ENCODE peak calls at places on chromosomes 7 and 10, in four cellular contexts. P, D, G and H are unnamed samples.

GRCh38 chr10:120949511-120950102 is 98.4 kb downstream of the WDR11 start:
- DNase-seq in G (no peak), D (no peak), P (no peak), H (no peak)

GRCh38 chr10:81026597-81026996 is 488.9 kb downstream of the SH2D4B start:
- DNase-seq in P (no peak), G (no peak), D (no peak), H (no peak)

GRCh38 chr7:150380463-150380862 is 1.3 kb downstream of the ZNF775 start:
- DNase-seq in G (no peak), P (no peak), D (no peak), H (peak; percentile 58)

GRCh38 chr7:26182283-26182682 is 18.3 kb downstream of the HNRNPA2B1 start:
- DNase-seq in D (no peak), P (no peak), G (peak; percentile 14), H (no peak)

GRCh38 chr10:98403812-98404504 is 11.0 kb downstream of the PYROXD2 start:
- DNase-seq in D (no peak), P (no peak), G (no peak), H (no peak)

GRCh38 chr7:27159278-27160146 is 3.0 kb upstream of the HOXA7 start:
- DNase-seq in P (no peak), G (no peak), D (no peak), H (no peak)

GRCh38 chr10:126647116-126647515 is 23.4 kb downstream of the C10orf90 start:
- DNase-seq in D (no peak), P (no peak), G (no peak), H (no peak)

GRCh38 chr10:101780818-101781654 is 2.2 kb downstream of the NPM3 start:
- DNase-seq in D (peak; percentile 25), G (peak; percentile 48), P (peak; percentile 76), H (peak; percentile 75)

GRCh38 chr7:155299539-155300202 is 2.0 kb downstream of the INSIG1 start:
- DNase-seq in D (no peak), P (no peak), G (no peak), H (no peak)

GRCh38 chr7:48718731-48719387 is 205.5 kb upstream of the CDC14C start:
- DNase-seq in D (no peak), G (no peak), P (no peak), H (no peak)

GRCh38 chr10:98424308-98425254 is 9.6 kb upstream of the PYROXD2 start:
- DNase-seq in P (no peak), G (no peak), D (no peak), H (no peak)

GRCh38 chr10:92239600-92240288 is 51.1 kb downstream of the CPEB3 start:
- DNase-seq in G (peak; percentile 15), D (no peak), P (no peak), H (peak; percentile 40)

GRCh38 chr7:143416565-143417149 is 8.0 kb upstream of the EPHA1 start:
- DNase-seq in G (no peak), P (peak; percentile 78), D (no peak), H (no peak)

GRCh38 chr7:98458090-98458875 is 57.4 kb upstream of the BAIAP2L1 start:
- DNase-seq in D (no peak), G (no peak), P (peak; percentile 78), H (no peak)

GRCh38 chr10:96851281-96851680 is 19.2 kb downstream of the LCOR start:
- DNase-seq in G (no peak), D (no peak), P (no peak), H (no peak)

GRCh38 chr10:132941640-132942051 is 724 bp downstream of the CFAP46 start:
- DNase-seq in D (no peak), G (no peak), P (no peak), H (no peak)

GRCh38 chr7:154503962-154504550 is 451.9 kb downstream of the DPP6 start:
- DNase-seq in G (no peak), P (peak; percentile 62), D (no peak), H (no peak)

GRCh38 chr7:107744345-107744750 is 406 bp downstream of the CBLL1 start:
- DNase-seq in G (no peak), D (no peak), P (no peak), H (no peak)

GRCh38 chr7:96314402-96315108 is 7.3 kb downstream of the SLC25A13 start:
- DNase-seq in G (no peak), P (no peak), D (no peak), H (no peak)

GRCh38 chr10:50470798-50471582 is 152.8 kb downstream of the SGMS1 start:
- DNase-seq in D (no peak), G (no peak), P (no peak), H (no peak)

GRCh38 chr10:89915970-89916369 is 214.6 kb downstream of the KIF20B start:
- DNase-seq in G (no peak), P (no peak), D (no peak), H (no peak)

GRCh38 chr7:128168667-128169210 is 72.3 kb upstream of the LEP start:
- DNase-seq in D (no peak), P (peak; percentile 86), G (no peak), H (no peak)

GRCh38 chr10:34666008-34666700 is 148.9 kb downstream of the PARD3 start:
- DNase-seq in P (peak; percentile 41), G (no peak), D (peak; percentile 53), H (no peak)

GRCh38 chr7:48108959-48109847 is 20.1 kb downstream of the UPP1 start:
- DNase-seq in D (no peak), G (no peak), P (no peak), H (no peak)

GRCh38 chr7:18495412-18496335 is at the start of gene HDAC9:
- DNase-seq in P (no peak), G (no peak), D (peak; percentile 56), H (no peak)

GRCh38 chr10:59823751-59824150 is 70.5 kb upstream of the MRLN start:
- DNase-seq in P (no peak), G (no peak), D (no peak), H (no peak)

GRCh38 chr10:113897693-113898618 is 43.5 kb downstream of the NHLRC2 start:
- DNase-seq in G (no peak), P (no peak), D (no peak), H (no peak)

GRCh38 chr7:36011588-36011965 is 141.5 kb upstream of the EEPD1 start:
- DNase-seq in D (no peak), P (no peak), G (no peak), H (no peak)

GRCh38 chr10:118047363-118047719 is 600 bp upstream of the RAB11FIP2 start:
- DNase-seq in D (no peak), G (no peak), P (peak; percentile 8), H (no peak)

GRCh38 chr10:118042827-118043242 is 3.9 kb downstream of the RAB11FIP2 start:
- DNase-seq in G (no peak), P (no peak), D (no peak), H (no peak)

GRCh38 chr10:118046491-118047362 is at the start of gene RAB11FIP2:
- DNase-seq in D (peak; percentile 33), G (peak; percentile 67), P (peak; percentile 89), H (peak; percentile 86)

GRCh38 chr10:118045154-118045841 is 1.4 kb downstream of the RAB11FIP2 start:
- DNase-seq in P (no peak), D (no peak), G (no peak), H (no peak)

DNA sequence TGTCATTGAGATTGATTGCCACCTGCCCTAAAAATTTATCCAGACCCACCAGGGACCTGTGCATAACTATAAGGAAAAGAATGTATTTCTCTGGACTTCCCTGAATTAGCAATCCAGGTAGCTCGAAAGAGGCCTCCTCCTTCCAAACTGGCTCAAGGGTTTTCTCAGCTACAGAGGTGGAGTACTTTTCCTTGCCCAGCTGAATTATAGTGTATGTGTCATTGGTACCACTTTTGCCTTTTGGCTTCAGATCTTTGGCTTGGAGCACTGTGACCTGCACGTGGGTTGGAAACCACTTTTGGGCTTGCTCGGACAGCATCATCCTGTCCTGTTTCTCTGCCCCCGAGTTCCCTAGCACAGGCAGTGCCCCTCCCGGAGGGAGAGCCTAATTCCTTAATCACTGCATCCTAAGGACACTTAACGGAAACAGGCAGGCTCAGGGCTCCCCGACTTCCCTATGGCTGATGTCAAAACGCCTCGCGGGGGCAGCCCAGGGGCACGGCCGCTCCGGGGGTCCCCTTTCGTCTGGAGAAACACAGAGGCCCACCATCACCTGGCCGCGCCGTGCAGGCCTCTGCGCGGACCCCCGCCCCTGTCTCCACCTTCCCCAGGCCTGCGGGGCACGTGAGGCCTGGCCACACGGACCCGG is 775 bp downstream of the RAB11FIP2 start:
- DNase-seq in G (no peak), P (no peak), D (peak; percentile 4), H (no peak)
- TF ChIP-seq SPI1 in G (no peak), P (no peak), D (no peak), H (no peak)

GRCh38 chr10:61280303-61280702 is 172.9 kb downstream of the TMEM26 start:
- DNase-seq in G (no peak), D (no peak), P (no peak), H (no peak)
- TF ChIP-seq SPI1 in G (no peak), D (no peak), P (peak; percentile 43), H (no peak)

DNA sequence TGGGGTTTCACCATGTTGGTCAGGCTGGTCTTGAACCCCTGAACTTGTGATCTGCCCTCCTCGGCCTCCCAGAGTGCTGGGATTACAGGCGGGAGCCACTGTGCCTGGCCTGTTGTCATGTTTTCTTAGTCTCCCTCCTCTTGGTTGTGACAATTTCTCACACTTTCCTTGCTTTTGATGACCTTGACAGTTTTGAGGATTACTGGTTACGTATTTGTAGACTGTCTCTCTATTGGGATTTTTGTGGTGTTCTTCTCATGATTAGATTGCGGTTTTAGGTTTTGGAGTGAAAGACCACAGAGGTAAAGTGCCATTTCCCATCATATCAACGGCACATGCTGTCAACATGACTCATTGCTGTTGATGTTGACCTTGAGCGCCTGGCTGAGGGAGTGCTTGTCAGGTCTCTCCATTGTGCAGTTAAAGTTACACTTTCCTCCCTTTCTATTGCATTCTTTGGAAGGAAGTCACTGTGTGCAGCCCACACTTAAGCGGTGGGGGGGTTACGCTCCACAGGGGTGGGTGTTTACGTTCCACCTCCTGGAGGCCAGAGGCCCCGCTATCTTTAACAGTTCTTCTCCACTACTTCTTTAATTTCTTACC is 10.8 kb downstream of the NEURL1 start:
- DNase-seq in D (peak; percentile 28), G (no peak), P (peak; percentile 55), H (no peak)
- TF ChIP-seq SPI1 in D (peak; percentile 7), G (no peak), P (no peak), H (no peak)

GRCh38 chr10:77230194-77230593 is 407.4 kb downstream of the KCNMA1 start:
- DNase-seq in P (no peak), D (no peak), G (no peak), H (no peak)
- TF ChIP-seq SPI1 in P (no peak), D (no peak), G (no peak), H (no peak)

DNA sequence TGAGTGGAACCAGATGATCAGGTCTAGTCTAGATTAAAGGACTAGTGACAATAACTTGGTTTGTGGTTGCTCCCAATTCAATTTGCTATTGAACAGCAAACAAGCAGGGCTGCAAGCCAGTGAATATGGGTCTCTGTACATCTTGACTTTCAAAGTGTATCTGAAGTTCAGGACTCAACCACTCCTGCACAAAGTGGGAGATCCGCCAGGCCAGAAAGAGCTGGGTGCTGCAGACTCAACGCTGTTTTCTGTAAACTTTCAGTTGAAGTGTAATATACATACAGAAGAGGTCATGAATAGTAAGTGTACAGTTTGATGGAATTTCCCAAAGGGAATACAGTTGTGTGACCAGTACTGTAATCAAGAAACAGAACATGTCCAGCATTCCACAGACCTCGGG is 416.6 kb downstream of the RPS24 start:
- DNase-seq in P (no peak), D (no peak), G (no peak), H (no peak)
- TF ChIP-seq SPI1 in P (no peak), D (no peak), G (no peak), H (no peak)